ENCODE peak calls at places on chromosomes 13 and 19, in four cellular contexts. N is K562, U is H1, Y is HCT116. E is an unnamed sample. For H3K4me1, the result is how much of the 10 kb centered on the place peaks cover.

GRCh38 chr19:18292460-18292809 is 11.0 kb upstream of the JUND start:
- DNase-seq in N (no peak), U (peak), Y (no peak), E (no peak)

GRCh38 chr13:79485014-79485441 is 4.1 kb downstream of the NDFIP2 start:
- DNase-seq in N (no peak), U (no peak), Y (no peak), E (no peak)

GRCh38 chr19:48415395-48415794 is 21.9 kb downstream of the GRIN2D start:
- DNase-seq in N (peak), U (peak), Y (peak), E (peak)

GRCh38 chr13:22893149-22893548 is 287.6 kb upstream of the SGCG start:
- DNase-seq in N (no peak), U (no peak), Y (no peak), E (no peak)

GRCh38 chr13:21668665-21669599 is 1.9 kb upstream of the FGF9 start:
- DNase-seq in N (no peak), U (peak), Y (no peak), E (no peak)

GRCh38 chr19:4051175-4052101 is 15.3 kb downstream of the ZBTB7A start:
- DNase-seq in N (no peak), U (no peak), Y (no peak), E (no peak)

GRCh38 chr13:91879360-91879759 is 480.9 kb downstream of the GPC5 start:
- DNase-seq in N (no peak), U (no peak), Y (no peak), E (no peak)

GRCh38 chr13:81395368-81395767 is 1054.4 kb upstream of the SPRY2 start:
- DNase-seq in N (peak), U (no peak), Y (no peak), E (peak)

GRCh38 chr19:7242601-7243258 is 51.5 kb downstream of the INSR start:
- DNase-seq in N (no peak), U (no peak), Y (no peak), E (no peak)

GRCh38 chr19:16373989-16374388 is 49.4 kb downstream of the KLF2 start:
- DNase-seq in N (no peak), U (no peak), Y (no peak), E (no peak)

GRCh38 chr13:97367427-97367826 is 66.5 kb upstream of the RAP2A start:
- DNase-seq in N (no peak), U (no peak), Y (no peak), E (no peak)

GRCh38 chr13:45331981-45332830 is 8.8 kb downstream of the TPT1 start:
- DNase-seq in N (no peak), U (no peak), Y (peak), E (no peak)

GRCh38 chr13:21075303-21076264 is 14.2 kb upstream of the LATS2 start:
- DNase-seq in N (no peak), U (peak), Y (no peak), E (no peak)

GRCh38 chr19:52722062-52723005 is 12.5 kb downstream of the ZNF611 start:
- DNase-seq in N (no peak), U (no peak), Y (no peak), E (no peak)

GRCh38 chr13:70502944-70503343 is 394.7 kb upstream of the KLHL1 start:
- DNase-seq in N (no peak), U (no peak), Y (no peak), E (no peak)

GRCh38 chr19:11136400-11137101 is 19.0 kb downstream of the SPC24 start:
- DNase-seq in N (no peak), U (no peak), Y (no peak), E (no peak)

GRCh38 chr13:112376050-112376681 is at the start of gene SPACA7:
- DNase-seq in N (no peak), U (no peak), Y (no peak), E (no peak)

GRCh38 chr13:26344980-26345379 is 91.1 kb downstream of the CDK8 start:
- DNase-seq in N (no peak), U (no peak), Y (no peak), E (no peak)

GRCh38 chr13:76696370-76696769 is 189.8 kb downstream of the KCTD12 start:
- DNase-seq in N (no peak), U (no peak), Y (no peak), E (no peak)

GRCh38 chr19:1490020-1490310 is 185 bp downstream of the PCSK4 start:
- DNase-seq in N (no peak), U (no peak), Y (no peak), E (no peak)

GRCh38 chr13:40164137-40164536 is 502.3 kb downstream of the FOXO1 start:
- DNase-seq in N (no peak), U (no peak), Y (no peak), E (no peak)

GRCh38 chr19:18091217-18091608 is 4.5 kb upstream of the IL12RB1 start:
- DNase-seq in N (peak), U (no peak), Y (no peak), E (no peak)

GRCh38 chr13:108980237-108980636 is 350.8 kb downstream of the MYO16 start:
- DNase-seq in N (no peak), U (no peak), Y (no peak), E (no peak)

GRCh38 chr19:1852294-1852646 is 4.0 kb upstream of the REXO1 start:
- DNase-seq in N (no peak), U (no peak), Y (no peak), E (no peak)

GRCh38 chr13:58773280-58773859 is 1141.8 kb downstream of the PCDH17 start:
- DNase-seq in N (no peak), U (no peak), Y (no peak), E (no peak)

GRCh38 chr19:2239771-2240770 is 3.4 kb downstream of the SF3A2 start:
- DNase-seq in N (no peak), U (no peak), Y (no peak), E (no peak)

GRCh38 chr13:96898855-96899254 is 95.4 kb downstream of the OXGR1 start:
- DNase-seq in N (no peak), U (no peak), Y (no peak), E (peak)

GRCh38 chr13:33480561-33480960 is 195.0 kb upstream of the STARD13 start:
- DNase-seq in N (no peak), U (no peak), Y (no peak), E (no peak)

GRCh38 chr13:48318714-48319457 is 15.3 kb downstream of the RB1 start:
- DNase-seq in N (no peak), U (no peak), Y (no peak), E (no peak)

GRCh38 chr13:40984670-40985366 is 34.3 kb downstream of the ELF1 start:
- DNase-seq in N (no peak), U (no peak), Y (no peak), E (no peak)

GRCh38 chr13:77696863-77697207 is 652 bp upstream of the SLAIN1 start:
- DNase-seq in N (no peak), U (no peak), Y (no peak), E (no peak)

GRCh38 chr19:13985771-13986347 is 20.3 kb downstream of the RFX1 start:
- DNase-seq in N (no peak), U (no peak), Y (no peak), E (no peak)

DNA sequence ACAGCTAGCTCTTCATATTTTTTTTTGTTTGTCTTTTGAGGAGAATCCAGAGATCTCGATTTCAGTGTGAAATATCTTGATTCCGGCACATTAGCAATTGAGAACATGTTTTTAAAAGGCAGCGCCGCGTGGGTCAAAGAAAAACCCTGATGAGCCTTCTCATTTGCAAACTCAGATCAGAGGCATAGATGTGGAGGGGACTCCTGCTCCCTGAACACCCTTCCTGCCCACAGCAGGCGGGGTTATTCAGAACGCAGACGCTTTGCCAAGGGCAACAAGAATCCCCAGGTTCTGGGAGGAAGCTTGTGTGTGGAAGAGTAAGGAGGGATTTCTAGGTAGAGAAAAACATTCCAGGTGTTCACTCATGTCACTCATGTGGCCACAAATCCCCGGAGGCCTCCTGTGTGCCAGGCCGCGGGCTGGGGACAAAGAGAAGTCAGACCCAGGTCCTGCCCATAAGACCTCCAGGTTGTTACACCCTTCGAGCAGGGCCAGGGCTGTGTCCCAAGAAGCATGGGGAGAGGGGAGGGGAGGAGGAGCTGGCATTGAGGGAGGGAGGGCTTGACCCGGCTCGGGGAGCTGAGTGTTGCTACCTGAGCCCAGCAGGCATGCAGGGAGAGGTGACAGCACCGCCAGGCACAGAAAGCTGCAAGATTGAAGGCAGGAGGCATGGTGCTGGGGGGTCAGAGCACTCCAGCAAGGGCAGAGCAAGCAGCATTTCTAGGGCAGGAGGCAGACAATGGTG is 15.9 kb upstream of the IGLON5 start:
- DNase-seq in N (no peak), U (peak), Y (no peak), E (no peak)
- H3K4me1 ChIP-seq in N (under half), U (under half), Y (under half), E (under half)

DNA sequence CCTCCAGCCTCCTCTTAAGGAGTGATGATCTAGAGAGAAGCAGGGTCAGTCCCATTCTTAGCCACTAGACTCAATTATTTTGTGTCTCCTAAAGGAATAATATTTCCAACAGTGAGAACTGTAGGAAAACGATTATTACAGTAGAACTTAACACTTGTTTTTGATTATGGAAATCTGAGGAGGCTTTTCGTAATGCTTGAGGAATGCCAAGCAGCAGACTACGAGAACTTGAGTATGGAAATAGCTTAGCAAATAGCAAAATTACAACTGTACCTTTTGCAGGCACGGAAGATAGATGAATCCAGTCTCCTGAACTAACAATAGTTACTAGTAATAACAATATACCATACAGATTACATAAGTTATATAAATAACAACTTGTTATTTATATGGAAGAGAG is 12.2 kb downstream of the BRD4 start:
- DNase-seq in N (no peak), U (no peak), Y (no peak), E (no peak)
- TF ChIP-seq YY1 in N (no peak), U (no peak), Y (no peak), E (no peak)

DNA sequence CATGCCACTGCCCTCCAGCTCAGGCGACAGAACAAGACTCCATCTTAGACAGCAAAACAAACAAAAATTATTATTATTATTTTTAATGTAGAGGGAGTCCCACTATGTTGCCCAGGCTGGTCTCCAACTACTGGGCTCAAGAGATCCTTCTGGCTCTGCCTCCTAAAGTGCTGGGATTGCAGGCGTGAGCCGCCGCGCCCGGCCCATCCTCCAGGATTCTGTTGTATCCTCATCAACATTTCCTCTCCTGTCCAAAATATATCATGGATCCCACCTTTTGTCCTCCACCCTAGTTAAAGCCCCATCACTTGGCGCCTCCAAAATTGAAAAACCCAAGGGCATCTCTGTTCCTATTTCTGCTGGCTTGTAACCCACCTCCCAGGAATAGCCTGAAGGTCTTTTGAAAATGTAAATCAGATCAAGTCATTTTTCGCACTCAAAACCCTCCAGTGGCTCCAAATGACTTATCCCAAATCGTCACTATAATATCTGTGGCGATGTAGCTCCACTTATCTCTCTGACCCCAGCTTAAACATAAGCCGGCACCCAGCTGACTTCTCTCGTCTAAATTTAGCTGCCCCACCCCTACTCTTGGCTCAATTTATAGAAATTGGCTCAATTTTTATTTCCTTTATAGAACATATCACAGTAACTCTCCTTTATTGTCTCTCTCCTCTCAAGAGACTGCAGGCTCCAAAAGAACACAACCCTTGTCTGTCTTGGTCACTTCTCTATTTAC is 1.1 kb downstream of the ZNF784 start:
- DNase-seq in N (peak), U (no peak), Y (no peak), E (no peak)
- H3K4me3 ChIP-seq in N (peak), U (peak), Y (peak), E (no peak)

DNA sequence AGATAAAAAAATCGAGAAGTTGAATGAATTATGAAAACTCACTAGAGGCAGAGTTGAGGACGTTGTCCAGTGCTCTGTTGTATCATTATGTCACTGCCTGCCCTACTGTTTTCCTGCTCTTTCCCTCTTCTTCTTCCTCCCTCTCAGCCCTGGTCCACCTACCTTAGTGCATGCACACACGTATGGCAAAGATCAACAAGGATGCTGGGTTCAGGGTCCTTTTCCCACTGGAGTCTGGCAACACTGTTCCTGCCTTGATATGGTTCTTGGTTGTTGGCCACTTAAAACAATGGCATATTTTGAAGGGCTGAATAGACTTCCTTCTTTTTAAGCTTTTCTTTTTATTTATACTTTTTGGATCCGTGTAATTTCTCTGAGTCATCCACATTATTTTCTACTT is 74.5 kb downstream of the LRCH1 start:
- DNase-seq in N (no peak), U (peak), Y (no peak), E (no peak)
- H3K4me1 ChIP-seq in N (under half), U (under half), Y (under half), E (under half)

GRCh38 chr13:38662362-38662761 is 24.5 kb upstream of the FREM2 start:
- DNase-seq in N (no peak), U (no peak), Y (no peak), E (no peak)
- TF ChIP-seq YY1 in N (no peak), U (no peak), Y (no peak), E (no peak)